ENCODE peak calls at places on chromosome 4, in four cellular contexts. One of them, this sample, is unnamed.

GRCh38 chr4:14177987-14178386 is 550.5 kb upstream of the BOD1L1 start:
- DNase-seq in substantia nigra: no peak
- DNase-seq in T1000: no peak
- DNase-seq in lower leg skin: no peak
- DNase-seq in this sample: no peak

GRCh38 chr4:89838005-89838404 is 1.0 kb upstream of the SNCA start:
- DNase-seq in substantia nigra: no peak
- DNase-seq in lower leg skin: no peak
- DNase-seq in T1000: no peak
- DNase-seq in this sample: no peak

GRCh38 chr4:2936773-2937145 is 26.4 kb downstream of the NOP14 start:
- DNase-seq in T1000: peak
- DNase-seq in substantia nigra: no peak
- DNase-seq in lower leg skin: peak
- DNase-seq in this sample: peak

GRCh38 chr4:65580551-65580950 is 89.7 kb downstream of the EPHA5 start:
- DNase-seq in T1000: no peak
- DNase-seq in lower leg skin: no peak
- DNase-seq in substantia nigra: no peak
- DNase-seq in this sample: no peak

GRCh38 chr4:121462660-121463261 is 81.9 kb upstream of the QRFPR start:
- DNase-seq in substantia nigra: no peak
- DNase-seq in T1000: no peak
- DNase-seq in lower leg skin: no peak
- DNase-seq in this sample: no peak

GRCh38 chr4:152778656-152779512 is 646 bp downstream of the TIGD4 start:
- DNase-seq in T1000: no peak
- DNase-seq in substantia nigra: no peak
- DNase-seq in lower leg skin: peak
- DNase-seq in this sample: no peak

GRCh38 chr4:86286729-86287128 is 73.1 kb downstream of the MAPK10 start:
- DNase-seq in T1000: no peak
- DNase-seq in lower leg skin: no peak
- DNase-seq in substantia nigra: no peak
- DNase-seq in this sample: no peak

GRCh38 chr4:176425035-176425434 is 105.3 kb downstream of the SPCS3 start:
- DNase-seq in substantia nigra: no peak
- DNase-seq in lower leg skin: no peak
- DNase-seq in T1000: no peak
- DNase-seq in this sample: no peak

GRCh38 chr4:180456928-180457327 is 1786.3 kb upstream of the TENM3 start:
- DNase-seq in substantia nigra: no peak
- DNase-seq in T1000: no peak
- DNase-seq in lower leg skin: no peak
- DNase-seq in this sample: no peak

GRCh38 chr4:128528793-128529553 is 241.4 kb upstream of the PGRMC2 start:
- DNase-seq in T1000: peak
- DNase-seq in lower leg skin: peak
- DNase-seq in substantia nigra: no peak
- DNase-seq in this sample: peak

GRCh38 chr4:2587215-2587823 is 50.9 kb downstream of the FAM193A start:
- DNase-seq in lower leg skin: no peak
- DNase-seq in substantia nigra: no peak
- DNase-seq in T1000: no peak
- DNase-seq in this sample: no peak

GRCh38 chr4:4762909-4763814 is 96.3 kb upstream of the MSX1 start:
- DNase-seq in lower leg skin: peak
- DNase-seq in T1000: no peak
- DNase-seq in substantia nigra: no peak
- DNase-seq in this sample: no peak

GRCh38 chr4:80265571-80266266 is 745 bp upstream of the FGF5 start:
- DNase-seq in lower leg skin: no peak
- DNase-seq in substantia nigra: no peak
- DNase-seq in T1000: peak
- DNase-seq in this sample: no peak

GRCh38 chr4:70624226-70624793 is 4.2 kb upstream of the ENAM start:
- DNase-seq in lower leg skin: no peak
- DNase-seq in T1000: no peak
- DNase-seq in substantia nigra: no peak
- DNase-seq in this sample: no peak

GRCh38 chr4:181823645-181824044 is 419.6 kb upstream of the TENM3 start:
- DNase-seq in T1000: no peak
- DNase-seq in substantia nigra: no peak
- DNase-seq in lower leg skin: no peak
- DNase-seq in this sample: no peak

GRCh38 chr4:150662686-150663085 is 80.7 kb downstream of the MAB21L2 start:
- DNase-seq in substantia nigra: no peak
- DNase-seq in lower leg skin: no peak
- DNase-seq in T1000: no peak
- DNase-seq in this sample: no peak

GRCh38 chr4:167868163-167868562 is 224.2 kb upstream of the ANXA10 start:
- DNase-seq in T1000: no peak
- DNase-seq in lower leg skin: no peak
- DNase-seq in substantia nigra: no peak
- DNase-seq in this sample: no peak

GRCh38 chr4:185656467-185656890 is 121.2 kb upstream of the PDLIM3 start:
- DNase-seq in substantia nigra: peak
- DNase-seq in lower leg skin: no peak
- DNase-seq in T1000: no peak
- DNase-seq in this sample: no peak

GRCh38 chr4:157220026-157220881 is at the start of gene GRIA2:
- DNase-seq in substantia nigra: peak
- DNase-seq in T1000: peak
- DNase-seq in lower leg skin: peak
- DNase-seq in this sample: no peak

GRCh38 chr4:97394653-97395052 is 748.6 kb downstream of the STPG2 start:
- DNase-seq in lower leg skin: no peak
- DNase-seq in substantia nigra: no peak
- DNase-seq in T1000: no peak
- DNase-seq in this sample: no peak

GRCh38 chr4:26140150-26140898 is 180.5 kb upstream of the RBPJ start:
- DNase-seq in lower leg skin: no peak
- DNase-seq in substantia nigra: no peak
- DNase-seq in T1000: peak
- DNase-seq in this sample: no peak

GRCh38 chr4:39490322-39490721 is 31.5 kb downstream of the LIAS start:
- DNase-seq in T1000: no peak
- DNase-seq in lower leg skin: no peak
- DNase-seq in substantia nigra: no peak
- DNase-seq in this sample: no peak

GRCh38 chr4:147638942-147639341 is 21.7 kb downstream of the TMEM184C start:
- DNase-seq in lower leg skin: no peak
- DNase-seq in T1000: no peak
- DNase-seq in substantia nigra: no peak
- DNase-seq in this sample: no peak

GRCh38 chr4:155772459-155773195 is 13.8 kb downstream of the GUCY1B1 start:
- DNase-seq in substantia nigra: no peak
- DNase-seq in lower leg skin: no peak
- DNase-seq in T1000: no peak
- DNase-seq in this sample: no peak

GRCh38 chr4:125244848-125245450 is 69.8 kb upstream of the FAT4 start:
- DNase-seq in lower leg skin: no peak
- DNase-seq in T1000: no peak
- DNase-seq in substantia nigra: no peak
- DNase-seq in this sample: no peak

GRCh38 chr4:37802068-37802666 is 24.3 kb upstream of the PGM2 start:
- DNase-seq in substantia nigra: no peak
- DNase-seq in T1000: peak
- DNase-seq in lower leg skin: no peak
- DNase-seq in this sample: no peak

GRCh38 chr4:76747613-76748012 is 150.3 kb downstream of the SOWAHB start:
- DNase-seq in lower leg skin: no peak
- DNase-seq in T1000: no peak
- DNase-seq in substantia nigra: no peak
- DNase-seq in this sample: no peak

GRCh38 chr4:101224358-101225218 is 122.7 kb downstream of the PPP3CA start:
- DNase-seq in substantia nigra: no peak
- DNase-seq in T1000: no peak
- DNase-seq in lower leg skin: no peak
- DNase-seq in this sample: no peak